ENCODE peak calls at places on chromosome 22, in ten cellular contexts. U is HFFc6, B is fibroblast of pulmonary artery, Y is GM12865, D is LHCN-M2, A is cardiac muscle cell, C is LoVo, I is GM13977, N is lower lobe of right lung, X is aorta. K is an unnamed sample.

GRCh38 chr22:48055827-48056226 is 1293.4 kb downstream of the TBC1D22A start:
- DNase-seq in U (no peak), B (no peak), Y (no peak), D (no peak), A (no peak), C (no peak), I (no peak), N (no peak), X (no peak), K (no peak)

GRCh38 chr22:20131856-20132685 is 467 bp downstream of the ZDHHC8 start:
- DNase-seq in U (no peak), B (no peak), Y (no peak), D (peak), A (no peak), C (no peak), I (no peak), N (peak), X (peak), K (no peak)

GRCh38 chr22:38835888-38836301 is 7.9 kb downstream of the NPTXR start:
- DNase-seq in U (peak), B (no peak), Y (no peak), D (no peak), A (no peak), C (peak), I (no peak), N (no peak), X (no peak), K (no peak)

GRCh38 chr22:30423296-30423958 is 2.1 kb upstream of the MTFP1 start:
- DNase-seq in U (no peak), B (no peak), Y (peak), D (no peak), A (peak), C (no peak), I (no peak), N (peak), X (peak), K (peak)

GRCh38 chr22:32417906-32418305 is 5.9 kb upstream of the RTCB start:
- DNase-seq in U (no peak), B (no peak), Y (peak), D (no peak), A (no peak), C (no peak), I (no peak), N (no peak), X (no peak), K (no peak)

GRCh38 chr22:45598596-45599217 is 72.9 kb upstream of the ATXN10 start:
- DNase-seq in U (no peak), B (no peak), Y (no peak), D (no peak), A (no peak), C (no peak), I (no peak), N (peak), X (no peak), K (no peak)

GRCh38 chr22:30235687-30236170 is 10.8 kb downstream of the LIF start:
- DNase-seq in U (peak), B (peak), Y (no peak), D (peak), A (no peak), C (peak), I (no peak), N (no peak), X (no peak), K (no peak)

GRCh38 chr22:22810018-22810427 is 77.6 kb upstream of the IGLL5 start:
- DNase-seq in U (no peak), B (peak), Y (no peak), D (peak), A (no peak), C (peak), I (peak), N (peak), X (no peak), K (peak)

GRCh38 chr22:28435271-28435825 is 244.3 kb downstream of the TTC28 start:
- DNase-seq in U (no peak), B (no peak), Y (no peak), D (no peak), A (no peak), C (no peak), I (no peak), N (peak), X (no peak), K (no peak)

GRCh38 chr22:45777852-45778172 is 106.2 kb downstream of the ATXN10 start:
- DNase-seq in U (peak), B (peak), Y (no peak), D (no peak), A (no peak), C (no peak), I (no peak), N (no peak), X (no peak), K (no peak)

GRCh38 chr22:34429314-34429713 is 509.0 kb upstream of the LARGE1 start:
- DNase-seq in U (no peak), B (no peak), Y (peak), D (no peak), A (no peak), C (no peak), I (no peak), N (no peak), X (no peak), K (no peak)

GRCh38 chr22:44542561-44543222 is 44.7 kb upstream of the RTL6 start:
- DNase-seq in U (no peak), B (no peak), Y (no peak), D (peak), A (no peak), C (no peak), I (no peak), N (no peak), X (no peak), K (no peak)

GRCh38 chr22:44997060-44997459 is 12.7 kb downstream of the PHF21B start:
- DNase-seq in U (no peak), B (no peak), Y (no peak), D (no peak), A (no peak), C (no peak), I (no peak), N (no peak), X (no peak), K (no peak)

K was measured in OCI-M1.